ENCODE peak calls at places on chromosomes 4 and X, in eight cellular contexts. V is stimulated activated CD4-positive, alpha-beta T cell treated with anti-CD3 and anti-CD28 coated beads, TNF-alpha, amount 100 ng/mL, for 24 hours; D is retina; S is putamen; B is non-pigmented ciliary epithelial cell; K is foreskin fibroblast; E is adrenal gland; X is stimulated activated naive CD8-positive, alpha-beta T cell treated with anti-CD3 and anti-CD28 coated beads, Interleukin-15, Interleukin-2, amounts not matched to agents 100 U/mL and 50 U/mL, for 24 hours. Q is an unnamed sample.

GRCh38 chr4:26204249-26204825 is 116.5 kb upstream of the RBPJ start:
- DNase-seq in V (no peak), D (no peak), S (no peak), B (no peak), K (no peak), E (no peak), X (no peak), Q (no peak)

GRCh38 chr4:33381806-33382205 is 2661.6 kb downstream of the PCDH7 start:
- DNase-seq in V (no peak), D (no peak), S (no peak), B (no peak), K (no peak), E (no peak), X (no peak), Q (no peak)

GRCh38 chr4:150001815-150002214 is 76.4 kb upstream of the DCLK2 start:
- DNase-seq in V (no peak), D (no peak), S (no peak), B (no peak), K (no peak), E (no peak), X (no peak), Q (no peak)

GRCh38 chr4:134024251-134024650 is 177.3 kb downstream of the PABPC4L start:
- DNase-seq in V (no peak), D (no peak), S (no peak), B (no peak), K (no peak), E (no peak), X (no peak), Q (no peak)

GRCh38 chr4:56843421-56843899 is 22.0 kb upstream of the SPINK2 start:
- DNase-seq in V (no peak), D (no peak), S (no peak), B (no peak), K (no peak), E (no peak), X (no peak), Q (no peak)

GRCh38 chrX:119617511-119618164 is 11.4 kb upstream of the NKRF start:
- DNase-seq in V (no peak), D (no peak), S (no peak), B (no peak), K (no peak), E (no peak), X (no peak), Q (no peak)

GRCh38 chr4:77220841-77221613 is 64.0 kb downstream of the CCNG2 start:
- DNase-seq in V (no peak), D (no peak), S (no peak), B (no peak), K (no peak), E (peak; percentile 58), X (no peak), Q (no peak)

GRCh38 chr4:3013839-3014350 is 50.5 kb downstream of the GRK4 start:
- DNase-seq in V (no peak), D (no peak), S (no peak), B (no peak), K (no peak), E (no peak), X (no peak), Q (no peak)

GRCh38 chr4:3736806-3737205 is 29.4 kb upstream of the ADRA2C start:
- DNase-seq in V (no peak), D (no peak), S (no peak), B (no peak), K (no peak), E (no peak), X (no peak), Q (no peak)

GRCh38 chr4:180947421-180947820 is 1295.8 kb upstream of the TENM3 start:
- DNase-seq in V (no peak), D (no peak), S (no peak), B (no peak), K (no peak), E (no peak), X (no peak), Q (no peak)

GRCh38 chr4:86307432-86307831 is 52.4 kb downstream of the MAPK10 start:
- DNase-seq in V (no peak), D (no peak), S (no peak), B (no peak), K (peak; percentile 20), E (no peak), X (no peak), Q (no peak)

GRCh38 chr4:97517948-97518347 is 625.3 kb downstream of the STPG2 start:
- DNase-seq in V (no peak), D (no peak), S (no peak), B (no peak), K (no peak), E (no peak), X (no peak), Q (no peak)

GRCh38 chr4:113674251-113674650 is 87.3 kb downstream of the CAMK2D start:
- DNase-seq in V (no peak), D (no peak), S (no peak), B (no peak), K (no peak), E (peak; percentile 28), X (no peak), Q (no peak)

GRCh38 chr4:70931359-70931758 is 29.2 kb downstream of the MOB1B start:
- DNase-seq in V (no peak), D (no peak), S (no peak), B (no peak), K (no peak), E (no peak), X (no peak), Q (no peak)

GRCh38 chrX:15956684-15957083 is 102.1 kb upstream of the AP1S2 start:
- DNase-seq in V (no peak), D (peak; percentile 32), S (no peak), B (peak; percentile 9), K (no peak), E (no peak), X (no peak), Q (no peak)

GRCh38 chr4:13236485-13236884 is 247.7 kb downstream of the RAB28 start:
- DNase-seq in V (no peak), D (no peak), S (no peak), B (no peak), K (no peak), E (no peak), X (no peak), Q (no peak)

Q was measured in effector CD4-positive, alpha-beta T cell.